ENCODE peak calls at places on chromosomes 5 and 9, in ten cellular contexts. P, L, J, G, M, E, W, S, A and N are unnamed samples.

GRCh38 chr9:16915126-16915831 is 44.8 kb upstream of the BNC2 start:
- DNase-seq in P (no peak), L (peak; percentile 5), J (no peak), G (no peak), M (peak; percentile 68), E (no peak), W (no peak), S (no peak), A (no peak), N (no peak)

GRCh38 chr9:127123239-127123935 is 952 bp upstream of the ANGPTL2 start:
- DNase-seq in P (no peak), L (no peak), J (peak; percentile 51), G (no peak), M (no peak), E (no peak), W (peak; percentile 49), S (no peak), A (peak; percentile 61), N (no peak)

GRCh38 chr5:36751881-36752280 is 124.7 kb upstream of the NIPBL start:
- DNase-seq in P (no peak), L (no peak), J (no peak), G (no peak), M (no peak), E (no peak), W (no peak), S (no peak), A (no peak), N (no peak)

GRCh38 chr5:141001466-141001853 is 35.2 kb downstream of the PCDHAC2 start:
- DNase-seq in P (no peak), L (no peak), J (peak; percentile 46), G (no peak), M (no peak), E (peak; percentile 46), W (no peak), S (no peak), A (peak; percentile 19), N (no peak)

GRCh38 chr5:137118629-137119028 is 380.5 kb downstream of the SPOCK1 start:
- DNase-seq in P (no peak), L (no peak), J (no peak), G (no peak), M (no peak), E (no peak), W (no peak), S (no peak), A (no peak), N (no peak)

GRCh38 chr5:93249651-93250289 is 331.2 kb downstream of the NR2F1-AS1 start:
- DNase-seq in P (no peak), L (peak; percentile 44), J (peak; percentile 68), G (no peak), M (no peak), E (peak; percentile 37), W (no peak), S (no peak), A (no peak), N (no peak)

GRCh38 chr5:135216072-135216812 is 182.2 kb upstream of the PITX1 start:
- DNase-seq in P (no peak), L (no peak), J (no peak), G (no peak), M (peak; percentile 34), E (no peak), W (no peak), S (no peak), A (no peak), N (no peak)

GRCh38 chr5:31382051-31382878 is 149.6 kb downstream of the DROSHA start:
- DNase-seq in P (no peak), L (no peak), J (no peak), G (no peak), M (no peak), E (no peak), W (no peak), S (no peak), A (no peak), N (no peak)

GRCh38 chr5:40552981-40553380 is 126.7 kb upstream of the PTGER4 start:
- DNase-seq in P (no peak), L (no peak), J (no peak), G (no peak), M (no peak), E (no peak), W (no peak), S (no peak), A (no peak), N (no peak)

GRCh38 chr5:153352685-153353219 is 137.7 kb upstream of the GRIA1 start:
- DNase-seq in P (no peak), L (no peak), J (no peak), G (no peak), M (no peak), E (no peak), W (no peak), S (no peak), A (no peak), N (no peak)

GRCh38 chr9:81182421-81182820 is 506.9 kb downstream of the TLE1 start:
- DNase-seq in P (no peak), L (no peak), J (peak; percentile 17), G (no peak), M (no peak), E (no peak), W (no peak), S (no peak), A (no peak), N (no peak)

GRCh38 chr5:120614512-120614911 is 150.4 kb downstream of the PRR16 start:
- DNase-seq in P (no peak), L (peak; percentile 44), J (no peak), G (no peak), M (no peak), E (no peak), W (no peak), S (no peak), A (no peak), N (no peak)

GRCh38 chr5:138716456-138716924 is 36.7 kb upstream of the CTNNA1 start:
- DNase-seq in P (no peak), L (no peak), J (peak; percentile 28), G (no peak), M (no peak), E (peak; percentile 23), W (no peak), S (no peak), A (no peak), N (no peak)

GRCh38 chr5:140608730-140609520 is 24.1 kb downstream of the CD14 start:
- DNase-seq in P (no peak), L (no peak), J (peak; percentile 54), G (no peak), M (no peak), E (no peak), W (no peak), S (peak; percentile 37), A (no peak), N (peak; percentile 62)

GRCh38 chr5:172178301-172179031 is 9.6 kb downstream of the STK10 start:
- DNase-seq in P (no peak), L (no peak), J (no peak), G (no peak), M (no peak), E (no peak), W (no peak), S (no peak), A (no peak), N (no peak)

GRCh38 chr9:114737118-114737517 is 55.1 kb upstream of the TEX48 start:
- DNase-seq in P (no peak), L (no peak), J (no peak), G (no peak), M (no peak), E (no peak), W (no peak), S (no peak), A (no peak), N (no peak)

GRCh38 chr9:6051511-6051950 is 36.1 kb upstream of the RANBP6 start:
- DNase-seq in P (no peak), L (no peak), J (no peak), G (no peak), M (no peak), E (no peak), W (no peak), S (no peak), A (no peak), N (no peak)

GRCh38 chr9:104586496-104587180 is 12.6 kb downstream of the OR13C5 start:
- DNase-seq in P (no peak), L (no peak), J (no peak), G (no peak), M (no peak), E (no peak), W (no peak), S (no peak), A (no peak), N (no peak)

GRCh38 chr9:130933114-130934046 is 5.7 kb downstream of the FIBCD1 start:
- DNase-seq in P (no peak), L (no peak), J (peak; percentile 87), G (no peak), M (no peak), E (peak; percentile 36), W (no peak), S (no peak), A (no peak), N (peak; percentile 46)

GRCh38 chr5:16467363-16468219 is 2.0 kb upstream of the ZNF622 start:
- DNase-seq in P (no peak), L (no peak), J (peak; percentile 50), G (no peak), M (no peak), E (no peak), W (no peak), S (no peak), A (no peak), N (no peak)